ENCODE peak calls at places on chromosome X, in eight cellular contexts. Y is M059J; M is NCI-H2081; D is cardiac fibroblast; G is activated naive CD8-positive, alpha-beta T cell treated with anti-CD3 and anti-CD28 coated beads for 36 hours; P is left cardiac atrium; Q is NCI-H1105; V is brain microvascular endothelial cell. J is an unnamed sample.

GRCh38 chrX:30690330-30690729 is 37.1 kb downstream of the GK start:
- DNase-seq in V (no peak), M (peak), D (peak), P (no peak), G (no peak), Q (no peak), Y (no peak), J (no peak)

GRCh38 chrX:47579537-47579936 is 2.7 kb upstream of the TIMP1 start:
- DNase-seq in V (peak), G (no peak), M (no peak), Q (no peak), P (no peak), Y (peak), D (peak), J (peak)

GRCh38 chrX:10579753-10580060 is 40.7 kb downstream of the MID1 start:
- DNase-seq in P (no peak), D (peak), V (peak), M (no peak), Q (no peak), Y (peak), G (no peak), J (no peak)

GRCh38 chrX:130091976-130092522 is 18.2 kb downstream of the ELF4 start:
- DNase-seq in V (no peak), M (no peak), G (peak), D (no peak), Y (no peak), Q (no peak), P (peak), J (no peak)

GRCh38 chrX:10239611-10240064 is 82.9 kb downstream of the CLCN4 start:
- DNase-seq in M (no peak), P (peak), D (peak), V (peak), Y (peak), G (no peak), Q (no peak), J (no peak)

GRCh38 chrX:3815896-3816664 is 102.6 kb upstream of the PRKX start:
- DNase-seq in D (peak), Y (peak), M (peak), Q (peak), G (peak), P (peak), V (peak), J (peak)

GRCh38 chrX:40010550-40011364 is 87.0 kb downstream of the BCOR start:
- DNase-seq in V (no peak), Y (no peak), M (peak), Q (no peak), G (peak), P (no peak), D (no peak), J (no peak)

GRCh38 chrX:129945131-129945530 is 37.3 kb upstream of the BCORL1 start:
- DNase-seq in Y (peak), D (no peak), P (no peak), Q (no peak), G (no peak), M (no peak), V (no peak), J (no peak)

GRCh38 chrX:80667967-80668366 is 141.7 kb downstream of the BRWD3 start:
- DNase-seq in Y (no peak), V (no peak), M (no peak), P (no peak), G (no peak), D (no peak), Q (no peak), J (no peak)

GRCh38 chrX:77003956-77004355 is 443.2 kb upstream of the FGF16 start:
- DNase-seq in Y (peak), M (no peak), V (no peak), D (peak), G (peak), P (no peak), Q (no peak), J (no peak)

GRCh38 chrX:148632444-148632843 is 132.0 kb downstream of the AFF2 start:
- DNase-seq in G (no peak), D (no peak), Q (no peak), Y (no peak), P (no peak), V (no peak), M (no peak), J (no peak)

GRCh38 chrX:97494756-97495372 is 611.2 kb downstream of the RPA4 start:
- DNase-seq in Y (no peak), V (no peak), D (no peak), G (no peak), Q (no peak), P (no peak), M (no peak), J (no peak)

J was measured in AG08396.